ENCODE peak calls at places on chromosomes 11 and 22, in seven cellular contexts. I is IMR-90, M is mesendoderm, U is H1, A is H9, S is neuronal stem cell, R is trophoblast cell. F is an unnamed sample.
A peak's percentile ranks its signal among the peaks of the same experiment; 100 is the strongest.

GRCh38 chr11:43942651-43943356 is 367 bp downstream of the C11orf96 start:
- DNase-seq in I (peak; percentile 33), M (no peak), U (peak; percentile 71), A (peak; percentile 53), S (no peak), R (peak; percentile 43), F (peak; percentile 67)

GRCh38 chr11:46291441-46292143 is 14.1 kb downstream of the CREB3L1 start:
- DNase-seq in I (peak; percentile 86), M (no peak), U (no peak), A (no peak), S (no peak), R (no peak), F (peak; percentile 92)

GRCh38 chr22:39089928-39090327 is 7.1 kb upstream of the APOBEC3H start:
- DNase-seq in I (no peak), M (no peak), U (no peak), A (no peak), S (no peak), R (no peak), F (no peak)

GRCh38 chr11:84580338-84580737 is 1046.8 kb downstream of the DLG2 start:
- DNase-seq in I (no peak), M (peak; percentile 16), U (no peak), A (peak; percentile 32), S (peak; percentile 11), R (no peak), F (no peak)

GRCh38 chr11:10678106-10678505 is 15.4 kb downstream of the IRAG1 start:
- DNase-seq in I (no peak), M (no peak), U (no peak), A (no peak), S (no peak), R (no peak), F (no peak)

GRCh38 chr22:27401321-27401720 is 400.2 kb downstream of the MN1 start:
- DNase-seq in I (peak; percentile 32), M (no peak), U (no peak), A (no peak), S (no peak), R (no peak), F (no peak)

GRCh38 chr11:9717040-9717357 is 53.1 kb downstream of the SWAP70 start:
- DNase-seq in I (no peak), M (no peak), U (no peak), A (no peak), S (no peak), R (no peak), F (no peak)

GRCh38 chr11:697811-698311 is 2.2 kb downstream of the TMEM80 start:
- DNase-seq in I (peak; percentile 76), M (no peak), U (no peak), A (peak; percentile 44), S (no peak), R (peak; percentile 47), F (peak; percentile 67)

GRCh38 chr22:50014655-50015401 is 2.3 kb upstream of the IL17REL start:
- DNase-seq in I (no peak), M (no peak), U (peak; percentile 54), A (peak; percentile 28), S (no peak), R (no peak), F (no peak)

GRCh38 chr22:29481265-29482000 is 1.4 kb downstream of the NEFH start:
- DNase-seq in I (no peak), M (peak; percentile 74), U (peak; percentile 83), A (peak; percentile 87), S (no peak), R (no peak), F (no peak)

GRCh38 chr11:46381046-46381835 is at the start of gene MDK:
- DNase-seq in I (no peak), M (peak; percentile 81), U (peak; percentile 83), A (peak; percentile 73), S (peak; percentile 75), R (peak; percentile 49), F (no peak)

GRCh38 chr11:63023851-63024648 is 8.4 kb upstream of the SLC22A8 start:
- DNase-seq in I (peak; percentile 61), M (peak; percentile 73), U (peak; percentile 97), A (peak; percentile 77), S (peak; percentile 79), R (peak; percentile 90), F (peak; percentile 64)

GRCh38 chr22:49827307-49827852 is 293 bp downstream of the BRD1 start:
- DNase-seq in I (no peak), M (no peak), U (no peak), A (no peak), S (no peak), R (no peak), F (peak; percentile 29)

GRCh38 chr11:67366546-67366945 is 6.9 kb downstream of the CLCF1 start:
- DNase-seq in I (no peak), M (no peak), U (no peak), A (no peak), S (no peak), R (no peak), F (no peak)

GRCh38 chr11:85783758-85784157 is 27.2 kb downstream of the SYTL2 start:
- DNase-seq in I (no peak), M (no peak), U (no peak), A (no peak), S (no peak), R (no peak), F (no peak)

GRCh38 chr11:71934213-71934612 is 5.4 kb downstream of the RNF121 start:
- DNase-seq in I (no peak), M (no peak), U (no peak), A (no peak), S (no peak), R (no peak), F (no peak)

GRCh38 chr22:47337161-47337621 is 574.7 kb downstream of the TBC1D22A start:
- DNase-seq in I (peak; percentile 87), M (no peak), U (no peak), A (no peak), S (no peak), R (no peak), F (no peak)

GRCh38 chr11:124656759-124657627 is 16.5 kb downstream of the SIAE start:
- DNase-seq in I (peak; percentile 66), M (peak; percentile 43), U (peak; percentile 52), A (peak; percentile 44), S (no peak), R (no peak), F (peak; percentile 32)

GRCh38 chr11:99370557-99371200 is 349.9 kb downstream of the CNTN5 start:
- DNase-seq in I (peak; percentile 72), M (peak; percentile 55), U (no peak), A (peak; percentile 45), S (peak; percentile 8), R (peak; percentile 45), F (peak; percentile 91)

GRCh38 chr11:111001091-111001430 is 244.5 kb upstream of the POU2AF2 start:
- DNase-seq in I (peak; percentile 14), M (no peak), U (no peak), A (no peak), S (no peak), R (no peak), F (no peak)

GRCh38 chr22:49381595-49382450 is 445.9 kb downstream of the BRD1 start:
- DNase-seq in I (no peak), M (no peak), U (no peak), A (no peak), S (no peak), R (no peak), F (no peak)

GRCh38 chr11:70230840-70231710 is 28.0 kb downstream of the FADD start:
- DNase-seq in I (no peak), M (no peak), U (no peak), A (no peak), S (no peak), R (no peak), F (no peak)

GRCh38 chr11:126361400-126361799 is 5.9 kb downstream of the ST3GAL4 start:
- DNase-seq in I (no peak), M (no peak), U (no peak), A (no peak), S (no peak), R (no peak), F (no peak)

GRCh38 chr11:107598225-107599139 is 7.5 kb downstream of the ELMOD1 start:
- DNase-seq in I (no peak), M (peak; percentile 49), U (peak; percentile 69), A (peak; percentile 77), S (no peak), R (peak; percentile 41), F (peak; percentile 24)
- H4K8ac ChIP-seq in I (no peak overlapping the region), M (no peak overlapping the region), U (no peak overlapping the region), A (no peak overlapping the region), S (no peak overlapping the region), R (no peak overlapping the region), F (no peak overlapping the region)

GRCh38 chr11:78783301-78783700 is 208.6 kb upstream of the NARS2 start:
- DNase-seq in I (no peak), M (no peak), U (no peak), A (no peak), S (no peak), R (no peak), F (no peak)

GRCh38 chr11:78786086-78786485 is 211.4 kb upstream of the NARS2 start:
- DNase-seq in I (peak; percentile 44), M (no peak), U (no peak), A (no peak), S (no peak), R (no peak), F (peak; percentile 15)

GRCh38 chr11:78782725-78783124 is 208.1 kb upstream of the NARS2 start:
- DNase-seq in I (no peak), M (no peak), U (no peak), A (no peak), S (no peak), R (no peak), F (peak; percentile 17)

GRCh38 chr11:78784321-78785061 is 209.8 kb upstream of the NARS2 start:
- DNase-seq in I (peak; percentile 95), M (no peak), U (no peak), A (no peak), S (no peak), R (no peak), F (peak; percentile 80)

GRCh38 chr11:78783846-78784245 is 209.2 kb upstream of the NARS2 start:
- DNase-seq in I (no peak), M (peak; percentile 85), U (no peak), A (no peak), S (no peak), R (no peak), F (peak; percentile 53)
- H3K23ac ChIP-seq in I (no peak overlapping the region), M (no peak overlapping the region), U (no peak overlapping the region), A (no peak overlapping the region), S (no peak overlapping the region), R (no peak overlapping the region), F (no peak overlapping the region)

DNA sequence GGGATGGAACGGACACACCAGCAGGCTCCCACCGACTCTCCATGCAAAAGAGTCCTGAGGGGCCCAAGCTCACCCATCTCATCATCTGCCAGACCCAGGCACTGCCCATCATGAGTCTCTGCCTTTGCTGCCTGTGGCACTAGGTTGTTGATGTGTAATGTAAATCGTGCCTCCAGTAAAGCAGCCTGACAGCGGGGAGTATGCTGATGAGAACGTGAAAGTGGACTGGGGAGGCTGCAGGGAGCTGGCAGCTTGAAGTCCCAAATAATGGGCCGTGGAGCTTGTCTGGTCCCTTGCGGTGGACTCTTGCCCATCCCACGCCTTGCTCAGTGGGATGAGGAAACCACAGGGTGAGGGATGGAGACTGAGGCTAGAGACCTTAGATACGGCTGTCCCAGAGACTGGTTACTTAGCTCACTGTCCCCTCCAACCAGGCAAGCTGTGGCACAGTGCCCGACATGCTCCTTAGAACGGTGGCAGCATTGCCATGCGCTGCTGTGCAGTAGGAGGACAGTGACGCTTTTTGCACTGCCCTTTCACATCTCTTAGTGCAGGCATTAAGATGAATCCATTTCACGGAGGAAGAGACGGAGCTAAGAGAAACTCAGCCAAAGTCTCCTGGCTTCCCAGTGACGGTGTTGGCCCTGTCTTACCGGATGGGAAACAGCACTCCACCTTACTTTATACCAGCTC is 39.6 kb upstream of the PLET1 start:
- DNase-seq in I (no peak), M (no peak), U (no peak), A (no peak), S (no peak), R (no peak), F (no peak)
- H4K8ac ChIP-seq in I (no peak overlapping the region), M (no peak overlapping the region), U (peak overlapping the region; percentile 63), A (no peak overlapping the region), S (no peak overlapping the region), R (no peak overlapping the region), F (peak overlapping the region; percentile 59)

GRCh38 chr22:43747877-43748276 is 64.2 kb downstream of the EFCAB6 start:
- DNase-seq in I (no peak), M (no peak), U (no peak), A (no peak), S (no peak), R (no peak), F (no peak)
- H3K23ac ChIP-seq in I (no peak overlapping the region), M (no peak overlapping the region), U (no peak overlapping the region), A (no peak overlapping the region), S (no peak overlapping the region), R (no peak overlapping the region), F (no peak overlapping the region)

F was measured in mesenchymal stem cell.